ENCODE peak calls at places on chromosome 16, in five cellular contexts. I, Y, B, M and C are unnamed samples.

GRCh38 chr16:50539822-50540710 is 8.1 kb upstream of the NKD1 start:
- DNase-seq in I (no peak), Y (no peak), M (peak), B (no peak), C (no peak)

GRCh38 chr16:81713295-81713772 is 65.8 kb upstream of the PLCG2 start:
- DNase-seq in I (no peak), Y (no peak), B (no peak), M (no peak), C (no peak)

GRCh38 chr16:74596586-74596985 is 10.3 kb downstream of the GLG1 start:
- DNase-seq in I (no peak), M (no peak), Y (no peak), B (no peak), C (no peak)

GRCh38 chr16:80606221-80606766 is 65.5 kb downstream of the DYNLRB2 start:
- DNase-seq in Y (no peak), M (no peak), I (no peak), B (no peak), C (peak)

GRCh38 chr16:85210423-85211169 is 98.3 kb upstream of the CIBAR2 start:
- DNase-seq in B (no peak), I (peak), Y (no peak), M (no peak), C (no peak)

GRCh38 chr16:55480228-55480655 is 1.2 kb downstream of the MMP2 start:
- DNase-seq in M (peak), Y (no peak), I (peak), B (no peak), C (peak)

GRCh38 chr16:177394-177822 is 928 bp downstream of the HBA1 start:
- DNase-seq in I (peak), Y (no peak), M (no peak), B (no peak), C (no peak)

GRCh38 chr16:56201030-56201429 is 9.7 kb downstream of the GNAO1 start:
- DNase-seq in M (no peak), Y (no peak), B (no peak), I (no peak), C (no peak)

GRCh38 chr16:85028638-85029412 is 1.2 kb downstream of the KIAA0513 start:
- DNase-seq in M (no peak), Y (peak), I (no peak), B (no peak), C (peak)

GRCh38 chr16:57742543-57742942 is 7.0 kb downstream of the KATNB1 start:
- DNase-seq in B (no peak), Y (no peak), I (no peak), M (no peak), C (no peak)

GRCh38 chr16:17312100-17312732 is 158.5 kb downstream of the XYLT1 start:
- DNase-seq in I (no peak), B (no peak), Y (no peak), M (no peak), C (peak)

GRCh38 chr16:4083347-4083870 is 32.8 kb downstream of the ADCY9 start:
- DNase-seq in Y (no peak), B (no peak), I (no peak), M (no peak), C (no peak)

GRCh38 chr16:51615141-51615540 is 464.1 kb upstream of the SALL1 start:
- DNase-seq in M (no peak), B (no peak), Y (no peak), I (no peak), C (no peak)

GRCh38 chr16:79169239-79169638 is 431.3 kb downstream of the MAF start:
- DNase-seq in Y (no peak), M (no peak), B (no peak), I (no peak), C (no peak)

GRCh38 chr16:31427441-31428276 is 501 bp downstream of the COX6A2 start:
- DNase-seq in I (peak), B (no peak), Y (peak), M (no peak), C (peak)

GRCh38 chr16:71479420-71479819 is 9.7 kb downstream of the ZNF19 start:
- DNase-seq in Y (no peak), M (no peak), I (peak), B (peak), C (no peak)

GRCh38 chr16:69860233-69861231 is 90.6 kb upstream of the CLEC18A start:
- DNase-seq in I (no peak), M (no peak), B (no peak), Y (no peak), C (no peak)

GRCh38 chr16:30526137-30526822 is at the start of gene ZNF768:
- DNase-seq in I (peak), M (no peak), B (peak), Y (no peak), C (no peak)

GRCh38 chr16:6081320-6081976 is 983.9 kb upstream of the EEF2KMT start:
- DNase-seq in M (no peak), B (peak), Y (no peak), I (peak), C (no peak)

GRCh38 chr16:73549960-73550359 is 502.0 kb upstream of the ZFHX3 start:
- DNase-seq in M (no peak), B (no peak), I (no peak), Y (no peak), C (no peak)

GRCh38 chr16:81443688-81444447 is 740 bp upstream of the CMIP start:
- DNase-seq in I (no peak), M (no peak), Y (no peak), B (no peak), C (no peak)

GRCh38 chr16:30524575-30525571 is 1.5 kb downstream of the ZNF768 start:
- DNase-seq in B (no peak), Y (no peak), I (no peak), M (no peak), C (no peak)

GRCh38 chr16:24721830-24722238 is 7.6 kb upstream of the TNRC6A start:
- DNase-seq in M (no peak), Y (no peak), B (no peak), I (no peak), C (no peak)

GRCh38 chr16:79897444-79898146 is 297.1 kb upstream of the MAF start:
- DNase-seq in B (no peak), Y (no peak), M (no peak), I (peak), C (no peak)

GRCh38 chr16:88651276-88651988 is 579 bp upstream of the CYBA start:
- DNase-seq in I (no peak), M (no peak), Y (peak), B (peak), C (peak)

GRCh38 chr16:3091551-3091950 is 7.5 kb downstream of the ZSCAN10 start:
- DNase-seq in Y (no peak), M (no peak), B (no peak), I (no peak), C (no peak)

GRCh38 chr16:18800674-18801196 is 614 bp downstream of the ARL6IP1 start:
- DNase-seq in B (no peak), Y (no peak), I (peak), M (no peak), C (no peak)

GRCh38 chr16:65409505-65409904 is 287.6 kb upstream of the CDH11 start:
- DNase-seq in I (no peak), M (no peak), B (peak), Y (no peak), C (no peak)

GRCh38 chr16:10126686-10127085 is 55.5 kb downstream of the GRIN2A start:
- DNase-seq in B (no peak), I (peak), M (no peak), Y (no peak), C (no peak)

GRCh38 chr16:48720266-48720665 is 110.3 kb upstream of the N4BP1 start:
- DNase-seq in I (peak), Y (no peak), M (no peak), B (no peak), C (no peak)

GRCh38 chr16:56776562-56776961 is 46.6 kb downstream of the NUP93 start:
- DNase-seq in Y (no peak), M (no peak), B (no peak), I (peak), C (no peak)

GRCh38 chr16:28977703-28978641 is 3.4 kb downstream of the SPNS1 start:
- DNase-seq in Y (peak), I (no peak), B (peak), M (peak), C (no peak)

GRCh38 chr16:9042943-9043680 is 48.3 kb upstream of the HAPSTR1 start:
- DNase-seq in M (no peak), Y (no peak), B (no peak), I (peak), C (no peak)